ENCODE peak calls at places on chromosome 20, in four cellular contexts. J is adrenal gland, Q is fibroblast of the aortic adventitia, D is H9. S is an unnamed sample.

GRCh38 chr20:15370370-15370769 is 1033.0 kb upstream of the FLRT3 start:
- DNase-seq in J (no peak), Q (no peak), D (no peak), S (no peak)

GRCh38 chr20:50284811-50285375 is 94.3 kb downstream of the CEBPB start:
- DNase-seq in J (no peak), Q (no peak), D (no peak), S (no peak)

GRCh38 chr20:58638467-58639181 is 12.5 kb upstream of the STX16 start:
- DNase-seq in J (no peak), Q (no peak), D (no peak), S (no peak)

GRCh38 chr20:62367483-62368302 is 581 bp upstream of the LAMA5 start:
- DNase-seq in J (peak; percentile 65), Q (no peak), D (peak; percentile 74), S (no peak)

GRCh38 chr20:56274156-56274555 is 25.6 kb downstream of the MC3R start:
- DNase-seq in J (no peak), Q (no peak), D (no peak), S (no peak)

GRCh38 chr20:14445310-14445709 is 107.9 kb upstream of the FLRT3 start:
- DNase-seq in J (no peak), Q (peak; percentile 47), D (no peak), S (no peak)

GRCh38 chr20:13681248-13682125 is 42.8 kb upstream of the TASP1 start:
- DNase-seq in J (no peak), Q (no peak), D (no peak), S (no peak)

GRCh38 chr20:63072231-63072791 is 65.5 kb upstream of the BHLHE23 start:
- DNase-seq in J (no peak), Q (no peak), D (no peak), S (no peak)

GRCh38 chr20:54168961-54169862 is 4.6 kb downstream of the CYP24A1 start:
- DNase-seq in J (no peak), Q (no peak), D (no peak), S (no peak)

GRCh38 chr20:19969106-19969505 is 48.1 kb upstream of the NAA20 start:
- DNase-seq in J (no peak), Q (no peak), D (no peak), S (no peak)

GRCh38 chr20:35111141-35111888 is 18.7 kb upstream of the TRPC4AP start:
- DNase-seq in J (no peak), Q (peak; percentile 81), D (no peak), S (no peak)

GRCh38 chr20:59125332-59125731 is 38.3 kb upstream of the ZNF831 start:
- DNase-seq in J (no peak), Q (no peak), D (no peak), S (no peak)

GRCh38 chr20:6490849-6491248 is 276.6 kb upstream of the BMP2 start:
- DNase-seq in J (no peak), Q (no peak), D (no peak), S (no peak)

DNA sequence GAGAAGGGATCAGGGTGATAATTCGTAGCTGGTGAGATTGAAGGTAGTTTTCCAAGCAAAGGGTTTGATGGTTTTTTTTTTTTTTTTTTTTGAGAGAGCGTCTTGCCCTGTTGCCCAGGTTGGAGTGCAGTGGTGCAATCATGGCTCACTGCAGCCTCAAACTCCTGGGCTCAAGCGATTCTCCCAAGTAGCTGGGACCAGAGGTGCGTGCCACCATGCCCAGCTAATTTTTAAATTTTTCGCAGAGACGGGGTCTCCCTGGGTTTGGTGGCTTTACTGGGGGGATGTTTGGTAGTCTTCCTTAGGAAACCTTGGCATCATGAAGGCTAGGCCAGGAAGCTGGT is 76.8 kb upstream of the RNF24 start:
- DNase-seq in J (no peak), Q (no peak), D (no peak), S (no peak)
- TF ChIP-seq CTCF in J (no peak), Q (no peak), D (no peak), S (no peak)

DNA sequence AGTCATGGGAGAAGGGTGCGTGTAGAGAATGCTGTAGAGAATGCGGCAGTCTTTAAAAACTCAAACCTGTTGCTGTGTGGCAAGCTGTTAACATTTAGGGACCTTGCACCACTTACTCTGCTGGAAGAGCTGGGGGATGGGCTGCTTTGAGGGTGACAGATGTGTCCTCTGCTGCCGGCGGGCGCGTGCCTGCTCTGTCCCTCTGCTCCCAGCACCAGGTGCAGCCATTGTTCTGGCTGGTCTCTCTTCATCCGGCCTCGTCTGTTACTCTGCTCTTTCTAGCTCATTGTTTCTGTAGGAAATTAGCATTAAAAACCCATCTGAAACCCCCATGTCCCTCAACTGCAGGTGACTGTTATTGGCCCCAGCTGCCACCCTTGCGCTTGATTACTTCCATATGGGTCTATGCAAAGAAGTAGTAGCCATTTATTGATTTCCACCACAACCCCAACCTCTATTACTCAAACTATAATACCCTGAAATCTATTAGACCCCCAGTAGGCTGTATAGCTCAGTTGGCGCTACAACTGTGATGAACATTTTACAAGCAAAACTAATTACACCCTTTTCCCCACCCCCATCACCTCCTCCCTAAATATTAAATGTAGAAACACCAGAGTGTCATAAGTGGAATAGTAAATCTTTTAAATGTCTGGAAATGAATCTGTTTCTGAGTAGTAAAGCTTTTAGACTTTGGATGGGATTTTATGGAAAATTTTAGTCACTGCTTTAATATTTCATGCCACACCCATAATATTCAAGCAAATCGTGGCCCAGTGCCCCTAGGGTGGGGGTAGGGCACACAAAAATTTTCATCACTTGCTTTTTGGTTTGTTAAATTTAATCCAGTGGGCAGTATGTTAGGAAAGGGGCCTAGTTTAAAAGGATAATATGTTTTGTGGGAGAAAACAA is 78.7 kb downstream of the CBFA2T2 start:
- DNase-seq in J (no peak), Q (peak; percentile 70), D (peak; percentile 97), S (peak; percentile 47)
- TF ChIP-seq CTCF in J (no peak), Q (no peak), D (no peak), S (no peak)

DNA sequence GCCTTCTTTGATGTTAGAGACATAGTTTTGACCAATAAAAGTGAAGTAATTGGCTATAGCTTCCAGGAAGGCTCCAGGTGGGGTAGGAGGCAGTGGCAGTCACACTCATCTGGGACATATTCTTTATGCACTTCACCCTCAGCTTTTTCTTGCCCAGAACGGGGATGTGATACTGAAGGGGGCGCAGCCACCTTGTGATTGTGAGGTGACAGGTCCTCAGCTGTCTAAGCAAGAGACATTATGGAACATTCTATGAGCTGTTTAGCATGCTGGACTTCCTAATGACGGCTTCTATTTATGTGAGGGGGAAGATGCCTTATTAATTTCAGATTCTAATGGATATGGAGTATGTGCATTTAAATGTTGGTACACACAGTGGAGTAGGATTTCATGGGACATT is 151.3 kb upstream of the ZFP64 start:
- DNase-seq in J (no peak), Q (no peak), D (no peak), S (no peak)
- TF ChIP-seq CTCF in J (no peak), Q (no peak), D (no peak), S (no peak)

GRCh38 chr20:43409041-43409913 is 48.4 kb upstream of the SRSF6 start:
- DNase-seq in J (no peak), Q (peak; percentile 75), D (peak; percentile 70), S (no peak)

GRCh38 chr20:43404880-43405279 is 52.8 kb upstream of the SRSF6 start:
- DNase-seq in J (no peak), Q (peak; percentile 21), D (peak; percentile 73), S (no peak)
- TF ChIP-seq CTCF in J (no peak), Q (peak; percentile 40), D (peak; percentile 70), S (peak; percentile 15)

GRCh38 chr20:21027569-21027968 is 78.6 kb downstream of the LINC00237 start:
- DNase-seq in J (no peak), Q (no peak), D (peak; percentile 83), S (peak; percentile 51)
- TF ChIP-seq CTCF in J (no peak), Q (peak; percentile 5), D (peak; percentile 64), S (peak; percentile 51)

GRCh38 chr20:9617062-9617461 is 102.7 kb downstream of the LAMP5 start:
- DNase-seq in J (peak; percentile 76), Q (peak; percentile 75), D (peak; percentile 55), S (peak; percentile 50)

GRCh38 chr20:9615766-9616454 is 101.5 kb downstream of the LAMP5 start:
- DNase-seq in J (no peak), Q (no peak), D (no peak), S (no peak)

GRCh38 chr20:9616455-9616805 is 102.0 kb downstream of the LAMP5 start:
- DNase-seq in J (no peak), Q (no peak), D (no peak), S (no peak)

GRCh38 chr20:9615118-9615517 is 100.7 kb downstream of the LAMP5 start:
- DNase-seq in J (no peak), Q (no peak), D (no peak), S (no peak)

DNA sequence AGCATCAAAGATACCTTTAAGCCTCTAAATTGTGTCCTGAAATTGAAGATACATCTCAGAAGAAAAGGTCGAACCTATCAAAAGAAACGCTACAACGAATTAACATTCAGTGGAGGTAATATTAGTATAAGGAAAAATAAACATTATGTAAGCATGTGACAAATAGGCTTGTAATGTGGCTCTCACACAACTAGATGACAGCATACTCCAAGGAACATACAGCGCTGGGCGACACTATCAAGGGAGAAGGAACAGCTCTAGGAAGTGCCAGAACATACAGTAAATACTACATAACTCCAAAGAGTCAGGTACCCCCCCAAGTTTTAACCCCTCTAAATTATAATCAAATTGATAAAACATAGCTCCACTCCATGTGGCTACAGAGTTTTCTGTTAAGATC is 103.5 kb downstream of the LAMP5 start:
- DNase-seq in J (peak; percentile 68), Q (peak; percentile 27), D (no peak), S (peak; percentile 41)
- TF ChIP-seq CTCF in J (peak; percentile 73), Q (no peak), D (peak; percentile 72), S (no peak)

GRCh38 chr20:11231742-11232141 is 557.9 kb upstream of the JAG1 start:
- DNase-seq in J (no peak), Q (no peak), D (no peak), S (no peak)
- TF ChIP-seq CTCF in J (no peak), Q (no peak), D (no peak), S (no peak)

DNA sequence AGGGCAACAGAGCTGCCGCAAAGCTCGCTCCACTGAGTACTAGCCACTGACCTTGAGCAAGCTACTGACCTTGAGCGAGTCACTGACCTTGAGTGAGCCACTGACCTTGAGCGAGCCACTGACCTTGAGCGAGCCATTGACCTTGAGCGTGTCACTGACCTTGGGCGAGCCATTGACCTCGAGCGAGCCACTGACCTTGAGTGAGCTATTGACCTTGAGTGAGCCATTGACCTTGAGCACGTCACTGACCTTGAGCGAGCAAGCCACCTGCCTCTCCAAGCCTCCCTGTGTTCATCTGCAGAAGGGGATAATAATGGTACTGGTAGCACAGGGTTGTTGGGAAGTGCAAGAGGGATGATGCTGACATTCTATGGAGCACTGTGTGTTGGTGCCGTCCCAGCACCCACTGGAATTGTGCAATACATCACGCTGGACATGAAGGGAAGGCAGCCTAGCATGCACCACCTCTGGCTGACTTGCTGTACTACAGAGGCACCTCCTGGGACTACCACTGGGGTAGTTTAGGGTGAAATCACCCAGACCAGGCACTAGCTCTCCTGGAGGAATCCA is 60.2 kb downstream of the CTCFL start:
- DNase-seq in J (peak; percentile 80), Q (peak; percentile 16), D (no peak), S (no peak)
- TF ChIP-seq CTCF in J (peak; percentile 53), Q (peak; percentile 33), D (peak; percentile 54), S (no peak)

DNA sequence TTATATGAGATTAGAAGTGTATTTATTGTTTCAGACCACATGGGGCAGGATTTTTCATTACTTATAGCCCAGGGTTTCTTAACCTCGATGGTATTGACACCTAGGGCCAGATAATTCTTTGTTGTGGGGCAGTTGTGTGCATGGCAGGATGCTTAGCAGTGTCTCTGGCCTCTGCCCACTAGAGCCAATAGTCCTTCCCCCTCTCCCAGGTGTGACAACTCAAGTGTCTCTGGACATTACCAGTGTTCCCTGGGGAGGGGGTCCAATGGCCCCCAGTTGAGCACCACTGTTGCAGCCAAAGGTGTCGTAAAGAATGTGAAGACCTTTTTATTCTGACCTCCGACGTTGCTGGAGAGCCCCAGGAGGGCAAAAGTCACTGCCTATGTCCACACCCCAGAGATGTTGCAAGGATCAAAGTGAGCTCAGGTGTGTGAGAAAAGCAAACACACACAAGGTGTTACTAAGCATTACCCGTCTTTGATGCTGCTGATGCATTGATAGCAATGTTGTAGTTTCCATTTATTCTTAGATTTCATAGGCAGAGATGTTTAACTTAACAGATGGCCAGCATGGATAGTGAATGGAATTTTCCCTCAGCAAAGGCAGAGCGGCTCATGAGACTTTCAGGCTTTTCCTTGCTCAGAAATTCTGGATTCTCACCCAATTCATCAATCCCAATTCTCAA is 22.2 kb downstream of the BANF2 start:
- DNase-seq in J (no peak), Q (peak; percentile 5), D (no peak), S (no peak)
- TF ChIP-seq CTCF in J (no peak), Q (no peak), D (no peak), S (no peak)